ENCODE peak calls at places on chromosome 9, in four cellular contexts. B is GM12878, O is endothelial cell of umbilical vein, S is transverse colon. K is an unnamed sample.

GRCh38 chr9:123208626-123209174 is 59.7 kb downstream of the STRBP start:
- DNase-seq in B (no peak), O (no peak), S (no peak), K (no peak)

GRCh38 chr9:7237473-7238243 is 479.9 kb downstream of the KDM4C start:
- DNase-seq in O (no peak), S (no peak), B (no peak), K (no peak)

GRCh38 chr9:89359018-89359417 is 40.7 kb downstream of the SECISBP2 start:
- DNase-seq in O (peak; percentile 28), B (no peak), S (no peak), K (no peak)

GRCh38 chr9:73023025-73023541 is 70.2 kb upstream of the ALDH1A1 start:
- DNase-seq in S (peak; percentile 67), B (peak; percentile 3), O (peak; percentile 80), K (no peak)

GRCh38 chr9:111118256-111118950 is 80.1 kb upstream of the LPAR1 start:
- DNase-seq in B (no peak), O (no peak), S (no peak), K (no peak)

GRCh38 chr9:90803860-90804593 is 2.4 kb downstream of the SYK start:
- DNase-seq in B (no peak), O (no peak), S (no peak), K (no peak)

GRCh38 chr9:75616052-75616451 is 274.4 kb upstream of the PCSK5 start:
- DNase-seq in B (no peak), O (no peak), S (no peak), K (no peak)

GRCh38 chr9:93634311-93635185 is 58.2 kb downstream of the PHF2 start:
- DNase-seq in B (no peak), S (no peak), O (no peak), K (peak; percentile 51)

GRCh38 chr9:138111607-138112006 is 234.0 kb downstream of the CACNA1B start:
- DNase-seq in O (no peak), S (no peak), B (no peak), K (peak; percentile 33)

GRCh38 chr9:77956555-77956954 is 75.1 kb downstream of the GNAQ start:
- DNase-seq in B (no peak), O (peak; percentile 45), S (no peak), K (no peak)

GRCh38 chr9:111108946-111109345 is 70.7 kb upstream of the LPAR1 start:
- DNase-seq in B (no peak), S (no peak), O (no peak), K (no peak)

GRCh38 chr9:3528466-3528865 is 2.7 kb upstream of the RFX3 start:
- DNase-seq in B (peak; percentile 67), O (no peak), S (no peak), K (no peak)

GRCh38 chr9:132538071-132538470 is 44.3 kb upstream of the BARHL1 start:
- DNase-seq in S (peak; percentile 50), O (no peak), B (no peak), K (no peak)

GRCh38 chr9:135077497-135078200 is 9.8 kb upstream of the OLFM1 start:
- DNase-seq in S (peak; percentile 5), B (no peak), O (peak; percentile 7), K (peak; percentile 52)

GRCh38 chr9:2234371-2234893 is 219.3 kb downstream of the SMARCA2 start:
- DNase-seq in B (no peak), S (no peak), O (no peak), K (no peak)

GRCh38 chr9:93089481-93089991 is 6.5 kb upstream of the CARD19 start:
- DNase-seq in B (no peak), O (no peak), S (no peak), K (peak; percentile 63)

GRCh38 chr9:84125046-84125445 is 144.4 kb downstream of the RMI1 start:
- DNase-seq in S (no peak), B (no peak), O (no peak), K (no peak)

GRCh38 chr9:84129529-84129928 is 148.9 kb downstream of the RMI1 start:
- DNase-seq in B (no peak), O (no peak), S (no peak), K (no peak)

GRCh38 chr9:84122572-84122971 is 142.0 kb downstream of the RMI1 start:
- DNase-seq in B (no peak), S (no peak), O (no peak), K (no peak)

GRCh38 chr9:84121991-84122523 is 141.5 kb downstream of the RMI1 start:
- DNase-seq in B (no peak), S (no peak), O (peak; percentile 52), K (no peak)

GRCh38 chr9:84123648-84124406 is 143.2 kb downstream of the RMI1 start:
- DNase-seq in O (no peak), B (peak; percentile 36), S (no peak), K (no peak)
- H3K4me3 ChIP-seq in O (no peak overlapping the region), B (peak overlapping the region; percentile 37), S (no peak overlapping the region), K (no peak overlapping the region)

GRCh38 chr9:21070887-21071286 is 6.9 kb downstream of the IFNB1 start:
- DNase-seq in B (no peak), S (no peak), O (no peak), K (no peak)

GRCh38 chr9:21075484-21075883 is 2.3 kb downstream of the IFNB1 start:
- DNase-seq in O (no peak), S (no peak), B (no peak), K (no peak)

DNA sequence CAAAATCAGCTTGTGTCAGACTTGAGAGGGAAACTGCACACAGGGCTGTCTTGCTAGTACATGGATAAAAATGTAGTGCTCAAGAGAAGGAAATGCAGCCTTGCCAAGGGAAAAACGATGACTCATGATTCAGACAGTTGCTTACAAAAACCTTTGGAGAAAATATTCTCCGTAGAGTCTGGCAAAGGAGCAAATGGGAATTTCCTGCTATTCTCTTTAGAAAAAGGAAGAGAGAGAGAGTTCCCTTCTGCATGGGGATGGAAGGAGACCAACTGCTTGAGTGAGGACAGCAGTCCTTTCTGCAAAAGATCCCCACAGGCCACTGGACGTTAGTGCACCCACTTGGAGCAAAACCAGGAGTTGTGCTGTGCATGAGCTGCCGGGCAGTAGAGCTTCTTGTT is 7.6 kb downstream of the IFNB1 start:
- DNase-seq in O (peak; percentile 97), B (no peak), S (peak; percentile 13), K (no peak)
- TF ChIP-seq CTCF in O (peak; percentile 56), B (no peak), S (peak; percentile 22), K (no peak)

DNA sequence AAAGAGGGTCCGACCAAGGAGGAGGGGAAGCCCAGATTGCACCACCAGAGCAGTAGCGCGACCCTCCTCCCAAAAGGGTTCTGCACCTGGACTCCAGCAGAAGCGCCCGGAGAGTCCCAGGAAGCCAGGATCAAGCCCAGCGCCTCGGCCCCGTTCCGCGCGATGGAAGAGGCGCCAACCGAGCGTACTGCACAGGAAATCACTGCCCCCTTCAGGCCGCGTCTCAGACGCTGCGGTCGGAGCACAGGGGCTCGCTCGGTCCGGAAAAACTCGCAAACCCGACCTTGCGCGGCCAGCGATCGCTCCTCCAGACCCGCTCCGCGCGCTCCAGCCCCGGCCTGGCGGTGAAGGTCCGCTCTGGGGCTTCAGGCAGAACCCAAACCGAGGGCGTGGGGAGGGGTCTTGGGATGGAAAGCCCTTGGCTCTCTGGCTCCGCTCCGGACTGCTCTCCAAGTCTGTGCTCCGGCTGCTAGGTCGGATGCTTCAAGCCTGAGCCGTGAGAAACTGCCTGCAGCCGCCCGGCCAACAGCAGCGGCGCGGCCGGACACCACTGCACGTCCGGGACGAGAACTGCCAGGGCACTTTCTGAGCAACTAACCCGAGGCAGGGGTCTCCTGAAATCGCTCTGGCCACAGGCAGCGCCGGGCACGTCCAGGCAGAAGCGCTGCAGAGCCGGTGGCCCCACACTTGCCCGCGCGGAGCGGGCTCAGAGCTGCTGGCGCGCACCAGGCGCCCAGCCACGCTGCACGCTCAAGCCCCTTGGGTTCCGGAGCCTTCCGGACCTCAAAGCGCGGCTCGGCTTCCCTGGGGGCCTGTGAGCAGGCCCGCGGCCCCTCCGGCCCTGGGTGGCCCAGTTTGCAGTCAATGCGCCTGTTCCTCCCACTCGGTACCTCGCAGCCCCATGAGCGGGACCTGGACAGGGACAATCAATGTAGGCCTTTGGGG is 1.3 kb downstream of the GABBR2 start:
- DNase-seq in B (no peak), O (peak; percentile 77), S (no peak), K (no peak)
- TF ChIP-seq POLR2AphosphoS5 in B (no peak), O (no peak), S (no peak), K (no peak)

GRCh38 chr9:129712595-129713524 is 40.0 kb downstream of the PTGES start:
- DNase-seq in S (no peak), O (no peak), B (no peak), K (no peak)
- H3K4me3 ChIP-seq in S (no peak overlapping the region), O (no peak overlapping the region), B (no peak overlapping the region), K (no peak overlapping the region)

DNA sequence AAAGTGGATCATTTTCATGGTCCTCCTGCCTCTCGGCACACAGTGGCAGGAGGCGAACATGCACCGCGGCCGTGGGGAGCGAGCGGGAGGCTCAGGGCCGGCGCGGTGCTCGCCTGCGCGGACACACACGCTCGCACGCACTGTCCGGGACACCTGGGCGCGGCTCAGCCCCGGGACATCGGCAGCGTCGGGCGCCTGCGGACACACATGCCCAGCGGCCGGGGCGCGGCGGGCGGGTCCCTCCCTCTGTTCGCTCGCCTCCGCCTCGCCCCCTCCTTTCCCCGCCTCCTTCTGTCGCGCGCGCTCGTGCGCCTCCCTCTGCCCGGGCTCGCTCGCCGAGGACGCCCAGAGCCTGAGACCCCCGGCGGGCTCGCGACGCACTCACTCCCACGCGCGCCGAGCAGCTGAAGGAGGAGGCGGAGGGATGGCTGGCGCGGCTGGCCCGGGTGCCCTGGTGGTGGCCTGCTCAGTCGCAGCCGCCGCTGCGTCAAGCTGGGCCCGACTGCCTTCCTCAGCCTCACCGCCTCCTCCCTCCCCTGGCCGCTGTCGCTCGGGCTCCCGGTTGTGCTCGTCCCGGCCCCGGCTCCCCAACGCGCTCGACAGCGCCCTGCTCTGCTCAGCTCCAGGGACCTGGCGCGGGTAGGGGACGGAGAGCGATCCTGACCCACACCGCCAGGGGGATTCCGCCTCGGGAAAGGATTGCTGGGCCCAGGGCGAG is at the start of gene FRMD3:
- DNase-seq in S (peak; percentile 75), O (peak; percentile 66), B (no peak), K (peak; percentile 93)
- TF ChIP-seq CTCF in S (peak; percentile 55), O (peak; percentile 79), B (no peak), K (peak; percentile 79)

GRCh38 chr9:95459218-95459617 is 57.6 kb downstream of the PTCH1 start:
- DNase-seq in S (no peak), O (no peak), B (no peak), K (no peak)
- TF ChIP-seq POLR2AphosphoS5 in S (peak; percentile 69), O (no peak), B (no peak), K (no peak)

K was measured in spleen.